ENCODE peak calls at places on chromosomes 5 and 9, in five cellular contexts. S is neuronal stem cell, Q is H9, A is mesenchymal stem cell, O is trophoblast cell. Y is an unnamed sample.
A peak's percentile ranks its signal among the peaks of the same experiment; 100 is the strongest.

GRCh38 chr5:109829331-109829730 is 139.6 kb downstream of the MAN2A1 start:
- DNase-seq in A (no peak), Q (no peak), S (no peak), O (no peak), Y (no peak)

GRCh38 chr9:105647595-105648349 is 14.5 kb upstream of the TAL2 start:
- DNase-seq in S (no peak), O (no peak), Q (peak; percentile 51), A (no peak), Y (peak; percentile 33)

GRCh38 chr5:109929371-109929770 is 239.6 kb downstream of the MAN2A1 start:
- DNase-seq in O (no peak), S (no peak), A (peak; percentile 17), Q (no peak), Y (no peak)

GRCh38 chr5:67063791-67064190 is 132.8 kb downstream of the CD180 start:
- DNase-seq in O (peak; percentile 45), A (peak; percentile 58), S (no peak), Q (no peak), Y (no peak)

GRCh38 chr5:174876-175465 is 16.3 kb upstream of the LRRC14B start:
- DNase-seq in Q (no peak), A (no peak), O (no peak), S (no peak), Y (no peak)

GRCh38 chr5:65861830-65862241 is 64.5 kb upstream of the ERBIN start:
- DNase-seq in S (no peak), A (peak; percentile 91), O (peak; percentile 84), Q (no peak), Y (no peak)

GRCh38 chr5:69270827-69271226 is 36.1 kb downstream of the CDK7 start:
- DNase-seq in A (no peak), S (no peak), O (no peak), Q (no peak), Y (no peak)

GRCh38 chr5:1761453-1761755 is 38.2 kb downstream of the MRPL36 start:
- DNase-seq in A (no peak), O (no peak), S (no peak), Q (no peak), Y (peak; percentile 41)

GRCh38 chr9:14343948-14344547 is 30.1 kb upstream of the NFIB start:
- DNase-seq in O (no peak), S (no peak), A (no peak), Q (no peak), Y (no peak)

GRCh38 chr5:151682751-151683331 is 3.9 kb downstream of the SPARC start:
- DNase-seq in O (no peak), A (peak; percentile 61), S (no peak), Q (no peak), Y (no peak)

GRCh38 chr5:149049371-149049781 is 13.5 kb downstream of the SH3TC2 start:
- DNase-seq in O (no peak), S (no peak), Q (no peak), A (peak; percentile 34), Y (no peak)

GRCh38 chr9:4739587-4740372 is 1.2 kb downstream of the AK3 start:
- DNase-seq in O (peak; percentile 21), S (no peak), Q (no peak), A (peak; percentile 37), Y (no peak)

GRCh38 chr9:87714819-87715218 is 11.1 kb upstream of the CTSL start:
- DNase-seq in O (peak; percentile 83), A (peak; percentile 89), S (no peak), Q (no peak), Y (no peak)

GRCh38 chr5:36573441-36573840 is 33.0 kb upstream of the SLC1A3 start:
- DNase-seq in O (no peak), S (no peak), A (peak; percentile 3), Q (no peak), Y (no peak)

GRCh38 chr5:164188733-164189148 is 683.3 kb downstream of the MAT2B start:
- DNase-seq in Q (no peak), O (no peak), A (no peak), S (peak; percentile 24), Y (no peak)

GRCh38 chr5:111635151-111635945 is 121.6 kb downstream of the NREP start:
- DNase-seq in Q (no peak), S (peak; percentile 3), A (no peak), O (no peak), Y (no peak)

GRCh38 chr9:34443976-34444375 is 14.4 kb downstream of the FAM219A start:
- DNase-seq in Q (no peak), S (no peak), O (no peak), A (no peak), Y (no peak)

GRCh38 chr9:108443741-108444140 is 412.0 kb downstream of the ACTL7B start:
- DNase-seq in S (no peak), A (peak; percentile 78), Q (no peak), O (peak; percentile 66), Y (no peak)

GRCh38 chr9:38068866-38069628 is at the start of gene SHB:
- DNase-seq in S (peak; percentile 77), O (peak; percentile 89), Q (peak; percentile 86), A (peak; percentile 67), Y (peak; percentile 69)

GRCh38 chr9:36746415-36746814 is 173.7 kb downstream of the MELK start:
- DNase-seq in A (no peak), S (no peak), Q (no peak), O (no peak), Y (no peak)

GRCh38 chr5:133487093-133487492 is 125.2 kb downstream of the FSTL4 start:
- DNase-seq in S (no peak), A (no peak), Q (no peak), O (no peak), Y (no peak)
- H2BK12ac ChIP-seq in S (no peak overlapping the region), A (no peak overlapping the region), Q (no peak overlapping the region), O (no peak overlapping the region), Y (no peak overlapping the region)

GRCh38 chr5:172699999-172700685 is 59.1 kb downstream of the NEURL1B start:
- DNase-seq in S (no peak), A (no peak), Q (peak; percentile 83), O (no peak), Y (peak; percentile 76)

GRCh38 chr5:172695431-172696054 is 54.5 kb downstream of the NEURL1B start:
- DNase-seq in A (no peak), Q (no peak), O (no peak), S (no peak), Y (no peak)

GRCh38 chr5:172696171-172696849 is 55.2 kb downstream of the NEURL1B start:
- DNase-seq in A (no peak), S (no peak), Q (no peak), O (no peak), Y (no peak)

GRCh38 chr5:172699423-172699822 is 58.4 kb downstream of the NEURL1B start:
- DNase-seq in A (no peak), S (no peak), O (no peak), Q (no peak), Y (no peak)

GRCh38 chr5:172697123-172698121 is 56.4 kb downstream of the NEURL1B start:
- DNase-seq in A (peak; percentile 89), S (peak; percentile 81), O (peak; percentile 95), Q (peak; percentile 90), Y (no peak)
- H2BK12ac ChIP-seq in A (peak overlapping the region; percentile 17), S (no peak overlapping the region), O (no peak overlapping the region), Q (no peak overlapping the region), Y (peak overlapping the region; percentile 1)

GRCh38 chr5:16679198-16679597 is 62.4 kb upstream of the RETREG1 start:
- DNase-seq in O (no peak), A (no peak), Q (no peak), S (no peak), Y (no peak)

GRCh38 chr5:16674750-16675149 is 58.0 kb upstream of the RETREG1 start:
- DNase-seq in A (no peak), O (no peak), S (no peak), Q (no peak), Y (no peak)

GRCh38 chr5:16675747-16676255 is 59.0 kb upstream of the RETREG1 start:
- DNase-seq in S (no peak), Q (no peak), A (no peak), O (no peak), Y (no peak)

GRCh38 chr5:16681761-16682335 is 65.1 kb upstream of the RETREG1 start:
- DNase-seq in A (no peak), O (no peak), Q (no peak), S (no peak), Y (no peak)

DNA sequence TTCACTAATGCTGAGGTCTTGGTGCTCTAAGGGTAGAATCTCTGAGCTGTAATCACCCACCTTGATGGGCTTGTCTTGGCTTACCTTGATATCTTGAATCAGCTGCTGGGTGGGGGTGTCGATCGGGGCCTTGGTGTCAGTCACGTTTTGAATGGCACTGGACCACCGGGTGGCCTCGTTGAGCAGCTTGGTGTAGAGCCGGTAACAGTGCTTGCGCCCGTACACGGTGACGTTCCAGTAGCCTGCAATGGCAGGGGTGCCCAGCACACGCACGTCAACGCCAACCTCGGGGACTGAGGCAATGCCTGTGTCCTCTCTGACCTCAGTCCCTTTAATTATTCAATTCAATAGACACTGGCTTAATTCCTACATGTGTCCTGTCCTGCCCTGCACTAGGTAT is 63.1 kb upstream of the RETREG1 start:
- DNase-seq in O (no peak), A (no peak), S (no peak), Q (peak; percentile 55), Y (no peak)
- H2BK12ac ChIP-seq in O (no peak overlapping the region), A (no peak overlapping the region), S (no peak overlapping the region), Q (no peak overlapping the region), Y (no peak overlapping the region)

GRCh38 chr9:88826181-88826580 is 165.1 kb upstream of the S1PR3 start:
- DNase-seq in O (no peak), Q (no peak), S (no peak), A (no peak), Y (no peak)

GRCh38 chr9:88828018-88828417 is 163.2 kb upstream of the S1PR3 start:
- DNase-seq in Q (no peak), A (no peak), S (no peak), O (no peak), Y (no peak)

GRCh38 chr9:88824711-88825110 is 166.6 kb upstream of the S1PR3 start:
- DNase-seq in S (no peak), Q (no peak), A (no peak), O (peak; percentile 26), Y (no peak)

GRCh38 chr9:88828492-88828974 is 162.7 kb upstream of the S1PR3 start:
- DNase-seq in S (no peak), A (no peak), O (no peak), Q (no peak), Y (no peak)

DNA sequence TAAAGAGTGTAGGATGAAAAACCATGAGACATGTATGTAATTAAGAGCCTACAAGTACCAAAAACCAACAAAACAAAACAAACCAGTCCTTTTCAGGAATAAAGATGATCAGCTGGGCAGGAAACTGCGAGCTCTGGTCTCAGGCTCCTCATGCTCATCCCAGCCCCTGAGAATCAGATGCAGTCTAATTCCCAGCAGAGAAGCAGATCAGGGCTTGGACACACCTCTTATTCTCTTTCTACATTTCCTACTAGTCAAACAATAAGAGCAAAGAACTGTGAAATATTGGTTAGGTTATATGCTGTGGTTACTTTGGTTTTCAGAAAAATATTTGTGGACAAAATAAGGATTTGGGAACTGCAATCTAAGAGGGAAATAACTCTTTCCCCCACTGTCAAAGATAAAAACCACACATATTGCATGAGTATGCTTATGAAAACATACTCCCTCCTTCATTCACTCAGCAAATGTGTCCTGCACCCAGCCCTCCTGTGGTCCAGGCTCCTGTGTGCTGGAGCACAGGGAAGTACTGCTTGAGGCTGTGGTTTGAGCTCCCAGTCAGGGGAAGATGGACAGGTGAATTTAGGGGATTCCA is 164.5 kb upstream of the S1PR3 start:
- DNase-seq in Q (no peak), A (no peak), O (no peak), S (no peak), Y (no peak)
- H2BK12ac ChIP-seq in Q (no peak overlapping the region), A (peak overlapping the region; percentile 90), O (no peak overlapping the region), S (no peak overlapping the region), Y (no peak overlapping the region)